ENCODE peak calls at places on chromosomes 13 and 19, in five cellular contexts. A, E, T, X and I are unnamed samples.

GRCh38 chr13:51781246-51782022 is 22.5 kb downstream of the DHRS12 start:
- DNase-seq in A (peak), E (no peak), T (no peak), X (peak), I (no peak)

GRCh38 chr19:16044746-16045145 is 31.5 kb upstream of the TPM4 start:
- DNase-seq in A (no peak), E (no peak), T (no peak), X (no peak), I (no peak)

GRCh38 chr19:38389101-38389925 is 816 bp downstream of the SPRED3 start:
- DNase-seq in A (peak), E (peak), T (no peak), X (peak), I (no peak)

GRCh38 chr13:20993661-20994440 is 67.5 kb downstream of the LATS2 start:
- DNase-seq in A (no peak), E (peak), T (no peak), X (no peak), I (peak)

GRCh38 chr13:66265446-66265845 is 964.7 kb downstream of the PCDH9 start:
- DNase-seq in A (no peak), E (no peak), T (no peak), X (no peak), I (no peak)

GRCh38 chr13:52925775-52926285 is 77.4 kb upstream of the PCDH8 start:
- DNase-seq in A (no peak), E (no peak), T (no peak), X (no peak), I (no peak)

GRCh38 chr19:10001899-10002298 is 8.4 kb downstream of the COL5A3 start:
- DNase-seq in A (no peak), E (no peak), T (no peak), X (peak), I (no peak)

GRCh38 chr13:41823486-41823885 is 137.4 kb downstream of the VWA8 start:
- DNase-seq in A (no peak), E (no peak), T (no peak), X (no peak), I (no peak)

DNA sequence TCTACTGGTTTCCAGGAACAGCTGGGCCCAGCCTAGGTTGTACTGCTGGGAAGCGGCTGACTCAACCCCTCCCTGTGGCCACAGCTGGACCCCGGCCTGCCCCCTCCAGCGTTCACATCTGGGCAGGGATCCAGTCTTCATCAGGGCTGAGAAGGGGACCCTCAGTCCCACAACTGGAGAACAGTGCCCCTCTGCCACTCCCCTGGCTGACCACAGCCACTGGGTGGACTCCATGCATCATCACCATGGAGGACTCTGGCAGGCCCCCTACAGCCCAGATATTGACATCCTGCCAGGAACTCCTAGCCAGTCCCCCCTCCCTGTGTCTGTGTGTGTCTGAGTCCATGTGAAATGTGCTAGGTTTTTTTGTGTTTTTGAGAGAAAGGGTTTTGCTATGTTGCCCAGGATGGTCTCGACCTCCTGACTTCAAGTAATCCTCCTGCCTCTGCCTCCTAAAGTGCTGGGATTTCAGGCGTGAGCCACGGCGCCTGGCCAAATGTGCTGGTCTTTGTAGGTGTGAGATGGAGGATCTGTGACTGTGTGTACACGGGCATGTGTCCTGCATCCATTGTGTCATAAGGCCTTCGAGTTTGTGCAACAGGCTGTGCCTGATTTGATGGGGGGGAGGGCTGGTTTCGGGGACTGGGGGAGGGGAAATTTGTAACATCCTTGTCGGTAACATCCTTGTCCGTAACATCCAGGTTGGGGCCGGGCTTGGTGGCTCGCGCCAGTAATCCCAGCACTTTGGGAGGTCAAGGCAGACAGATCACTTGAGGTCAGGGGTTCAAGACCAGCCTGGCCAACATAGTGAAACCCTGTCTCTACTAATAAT is 4.0 kb upstream of the HOOK2 start:
- DNase-seq in A (peak), E (no peak), T (no peak), X (peak), I (no peak)
- H3K4me3 ChIP-seq in A (no peak), E (peak), T (peak), X (peak), I (peak)

DNA sequence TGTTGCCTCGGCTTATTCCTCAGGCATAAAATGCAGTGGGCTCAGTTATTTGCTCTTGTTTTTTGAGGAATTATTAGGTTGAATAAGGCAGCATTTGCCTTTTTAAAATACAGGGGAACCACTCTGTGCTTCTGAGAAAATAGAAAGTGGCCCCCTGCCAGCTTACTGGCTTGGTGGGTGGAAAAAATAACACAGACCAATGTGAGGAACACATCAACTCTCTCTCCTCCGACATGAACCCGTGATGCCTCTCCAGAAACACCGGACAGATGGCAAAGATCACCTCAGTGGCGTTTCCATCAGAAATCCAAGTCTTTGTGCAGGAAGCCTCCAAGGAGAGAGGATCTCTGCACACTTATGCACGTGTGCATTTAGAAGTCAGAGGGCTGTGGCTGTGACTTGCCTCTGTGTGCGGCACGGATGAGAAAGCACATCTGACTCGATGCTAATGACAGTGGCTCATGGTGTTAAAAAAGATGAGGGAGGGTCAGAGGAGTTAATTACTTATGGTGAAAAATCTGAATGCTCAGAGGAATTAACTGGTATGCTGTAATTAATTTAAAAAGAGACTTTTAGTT is 112.3 kb upstream of the KLF12 start:
- DNase-seq in A (no peak), E (no peak), T (peak), X (no peak), I (no peak)
- H3K4me3 ChIP-seq in A (no peak), E (no peak), T (no peak), X (no peak), I (no peak)

GRCh38 chr13:19781526-19781925 is 1.2 kb downstream of the PSPC1 start:
- DNase-seq in A (peak), E (no peak), T (no peak), X (peak), I (no peak)
- H3K4me3 ChIP-seq in A (peak), E (peak), T (peak), X (peak), I (peak)

GRCh38 chr19:6092329-6093286 is 17.7 kb downstream of the RFX2 start:
- DNase-seq in A (no peak), E (no peak), T (no peak), X (peak), I (no peak)
- H3K4me3 ChIP-seq in A (no peak), E (peak), T (no peak), X (peak), I (peak)

DNA sequence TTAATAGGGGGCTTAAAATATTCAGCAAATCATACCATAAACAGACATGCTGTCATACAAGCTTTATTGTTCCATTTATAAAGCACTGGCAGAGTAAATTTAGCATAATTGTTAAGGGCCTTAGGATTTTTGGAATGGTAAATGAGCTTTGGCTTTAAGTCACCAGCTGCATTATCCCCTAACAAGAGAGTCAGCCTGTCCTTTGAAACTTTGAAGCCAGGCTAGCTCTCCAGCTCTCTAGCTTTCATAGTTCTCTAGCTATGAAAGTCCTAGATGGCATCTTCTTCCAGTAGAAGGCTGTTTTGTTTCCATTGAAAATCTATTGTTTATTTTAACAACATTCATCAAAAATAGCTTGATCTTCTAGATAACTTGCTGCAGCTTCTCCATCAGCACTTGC is 420.8 kb upstream of the GPC6 start:
- DNase-seq in A (no peak), E (no peak), T (no peak), X (no peak), I (no peak)
- H3K4me3 ChIP-seq in A (no peak), E (no peak), T (peak), X (peak), I (no peak)

GRCh38 chr13:34011552-34012085 is 193.7 kb downstream of the RFC3 start:
- DNase-seq in A (no peak), E (no peak), T (no peak), X (peak), I (no peak)
- H3K4me3 ChIP-seq in A (no peak), E (no peak), T (no peak), X (no peak), I (no peak)

GRCh38 chr19:11373166-11373884 is 1.1 kb upstream of the SWSAP1 start:
- DNase-seq in A (peak), E (no peak), T (no peak), X (no peak), I (no peak)
- H3K4me3 ChIP-seq in A (peak), E (no peak), T (no peak), X (no peak), I (no peak)

GRCh38 chr19:1401889-1402217 is 511 bp upstream of the GAMT start:
- DNase-seq in A (no peak), E (no peak), T (no peak), X (no peak), I (no peak)
- H3K4me3 ChIP-seq in A (peak), E (peak), T (peak), X (peak), I (peak)

DNA sequence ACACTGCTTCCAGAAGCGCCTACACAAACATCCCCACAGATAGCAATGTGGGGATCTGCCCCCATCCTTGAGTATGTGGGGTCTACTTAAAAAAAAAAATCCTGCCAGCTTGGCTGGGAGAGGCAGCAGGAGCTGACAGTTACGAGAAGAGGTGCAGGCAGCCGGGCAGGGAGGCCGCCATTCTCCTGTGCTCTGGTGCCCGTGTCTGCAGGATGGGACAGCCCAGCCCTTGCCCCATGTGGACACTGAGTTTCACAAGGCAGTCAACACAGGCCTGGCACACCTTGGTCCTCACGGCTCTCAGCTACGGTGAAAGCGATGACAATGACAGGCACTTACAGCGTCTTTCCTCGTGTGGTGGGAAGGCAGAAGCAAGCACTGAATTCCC is 24.0 kb downstream of the MPND start:
- DNase-seq in A (no peak), E (no peak), T (no peak), X (no peak), I (no peak)
- H3K4me3 ChIP-seq in A (no peak), E (no peak), T (no peak), X (no peak), I (no peak)

DNA sequence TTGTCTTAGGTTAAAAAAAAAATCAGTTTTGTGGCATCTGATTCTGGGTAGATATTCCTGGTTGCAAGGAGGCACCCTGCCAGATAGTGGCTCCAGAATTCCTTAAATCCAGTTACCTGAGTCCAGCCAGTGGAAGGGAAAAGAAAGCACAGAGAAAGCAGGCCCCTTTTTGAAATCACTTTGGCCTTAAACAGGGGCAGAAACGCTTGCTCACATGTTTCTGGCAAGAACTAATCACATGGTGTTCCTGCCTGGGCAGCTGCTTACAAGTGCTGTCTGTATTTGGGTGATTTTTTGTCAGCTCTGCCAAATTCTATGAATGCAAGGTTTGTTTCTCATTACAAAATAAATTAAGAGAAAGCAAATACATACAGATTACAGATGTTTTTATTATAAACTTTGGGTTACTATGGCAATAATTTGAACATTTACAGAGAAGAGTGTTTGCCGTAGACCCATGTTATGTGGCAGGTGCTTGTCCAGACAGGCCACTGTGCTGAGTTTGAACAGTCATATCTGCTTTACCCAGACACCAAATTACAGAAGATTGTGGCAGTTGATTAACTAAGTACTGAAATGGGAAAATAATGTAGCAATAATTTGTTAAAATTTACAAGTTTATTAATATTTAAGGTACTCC is 1237.8 kb downstream of the SLITRK5 start:
- DNase-seq in A (no peak), E (no peak), T (no peak), X (no peak), I (no peak)
- H3K4me3 ChIP-seq in A (no peak), E (no peak), T (no peak), X (no peak), I (no peak)